ENCODE peak calls at places on chromosomes 1 and 21, in four cellular contexts. B is A549, V is K562, T is uterus. C is an unnamed sample.

GRCh38 chr21:45934570-45934969 is 47.0 kb upstream of the COL6A1 start:
- DNase-seq in B (no peak), V (no peak), T (no peak), C (no peak)

GRCh38 chr1:158329807-158330206 is 1.5 kb downstream of the CD1B start:
- DNase-seq in T (no peak), V (no peak), B (peak; percentile 4), C (no peak)

GRCh38 chr1:226512076-226512728 is 36.4 kb upstream of the STUM start:
- DNase-seq in T (no peak), B (no peak), V (no peak), C (no peak)

GRCh38 chr1:7346070-7346596 is 425.0 kb upstream of the VAMP3 start:
- DNase-seq in T (no peak), V (no peak), B (no peak), C (no peak)

GRCh38 chr1:48616710-48617109 is 144.7 kb upstream of the SPATA6 start:
- DNase-seq in B (no peak), T (no peak), V (no peak), C (no peak)

GRCh38 chr1:89068291-89068690 is 3.3 kb upstream of the GBP1 start:
- DNase-seq in T (no peak), B (no peak), V (no peak), C (no peak)

GRCh38 chr1:180175806-180176205 is 21.1 kb downstream of the QSOX1 start:
- DNase-seq in T (no peak), V (no peak), B (no peak), C (no peak)

GRCh38 chr1:1782399-1783221 is 4.3 kb upstream of the NADK start:
- DNase-seq in B (peak; percentile 26), V (peak; percentile 62), T (peak; percentile 48), C (peak; percentile 94)

GRCh38 chr1:50423670-50424000 is 392 bp upstream of the DMRTA2 start:
- DNase-seq in T (no peak), B (peak; percentile 58), V (no peak), C (peak; percentile 85)

GRCh38 chr1:2135425-2135824 is 59.1 kb downstream of the FAAP20 start:
- DNase-seq in T (peak; percentile 34), B (no peak), V (no peak), C (no peak)

GRCh38 chr1:189637041-189637440 is 840.6 kb downstream of the BRINP3 start:
- DNase-seq in B (no peak), T (no peak), V (no peak), C (no peak)

GRCh38 chr1:54165146-54165545 is 12.3 kb upstream of the CDCP2 start:
- DNase-seq in T (no peak), B (no peak), V (no peak), C (no peak)

GRCh38 chr1:194338241-194338948 is 1152.0 kb upstream of the B3GALT2 start:
- DNase-seq in B (no peak), T (no peak), V (no peak), C (no peak)

GRCh38 chr1:28104866-28105467 is 16.6 kb upstream of the EYA3 start:
- DNase-seq in B (no peak), T (no peak), V (peak; percentile 90), C (no peak)

GRCh38 chr1:33420870-33421775 is 9.8 kb downstream of the PHC2 start:
- DNase-seq in T (no peak), V (no peak), B (no peak), C (no peak)

GRCh38 chr1:5704785-5705514 is 287.3 kb downstream of the NPHP4 start:
- DNase-seq in V (no peak), T (no peak), B (no peak), C (no peak)

GRCh38 chr1:224939844-224940425 is 10.5 kb downstream of the DNAH14 start:
- DNase-seq in B (no peak), V (no peak), T (no peak), C (no peak)

GRCh38 chr1:211781260-211781659 is 49.3 kb downstream of the LPGAT1 start:
- DNase-seq in B (no peak), V (no peak), T (no peak), C (no peak)

GRCh38 chr1:80392529-80392928 is 1386.0 kb upstream of the ADGRL4 start:
- DNase-seq in T (no peak), V (no peak), B (no peak), C (no peak)
- H3K4me3 ChIP-seq in T (no peak overlapping the region), V (no peak overlapping the region), B (no peak overlapping the region), C (no peak overlapping the region)

GRCh38 chr1:59409525-59409924 is 112.6 kb downstream of the FGGY start:
- DNase-seq in T (no peak), B (no peak), V (no peak), C (no peak)

GRCh38 chr1:59411147-59411546 is 114.3 kb downstream of the FGGY start:
- DNase-seq in V (no peak), T (no peak), B (no peak), C (no peak)

GRCh38 chr1:59408608-59409007 is 111.7 kb downstream of the FGGY start:
- DNase-seq in B (no peak), V (no peak), T (no peak), C (no peak)

GRCh38 chr1:59409986-59410385 is 113.1 kb downstream of the FGGY start:
- DNase-seq in T (no peak), V (no peak), B (no peak), C (no peak)

DNA sequence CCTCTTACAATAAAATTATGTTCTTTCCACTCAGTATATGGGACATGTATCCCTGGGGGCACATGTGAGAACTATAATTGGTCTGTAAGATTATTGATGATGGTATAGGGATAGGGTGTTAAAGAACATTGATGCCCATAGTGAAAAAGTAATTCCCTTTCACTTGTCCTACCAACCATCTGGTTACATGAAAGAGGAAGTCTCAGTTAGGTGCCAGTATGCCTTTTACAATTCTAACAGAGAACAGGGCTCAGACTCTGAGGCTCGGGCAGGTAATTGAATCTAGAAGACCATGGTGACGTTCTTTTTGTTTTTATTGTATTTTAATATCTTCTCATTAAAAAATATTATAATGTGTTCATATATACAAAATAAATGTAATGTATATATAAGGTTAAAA is 113.6 kb downstream of the FGGY start:
- DNase-seq in B (no peak), T (no peak), V (no peak), C (no peak)
- H3K27ac ChIP-seq in B (no peak overlapping the region), T (no peak overlapping the region), V (no peak overlapping the region), C (no peak overlapping the region)

DNA sequence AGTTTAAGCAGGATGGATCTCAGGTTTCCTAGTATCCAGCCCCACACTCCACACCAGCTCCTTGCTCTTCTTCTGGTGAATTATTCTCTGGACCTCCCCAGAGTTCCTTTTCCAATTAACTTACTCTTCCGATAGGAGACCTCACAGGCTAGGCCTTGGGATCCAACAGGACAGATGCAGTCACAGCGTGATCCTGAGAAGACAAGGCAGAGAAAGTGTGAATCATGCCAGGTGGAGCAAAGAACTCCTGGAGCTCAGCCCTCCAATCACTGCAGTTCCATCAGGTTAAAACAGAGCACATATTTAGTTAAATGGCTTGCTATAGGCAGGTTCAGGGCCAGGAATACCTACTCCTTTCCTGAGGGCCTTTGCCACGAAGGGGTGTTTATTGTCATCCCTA is 34.1 kb downstream of the C8B start:
- DNase-seq in T (no peak), V (no peak), B (no peak), C (no peak)
- TF ChIP-seq POLR2A in T (no peak), V (no peak), B (no peak), C (no peak)

DNA sequence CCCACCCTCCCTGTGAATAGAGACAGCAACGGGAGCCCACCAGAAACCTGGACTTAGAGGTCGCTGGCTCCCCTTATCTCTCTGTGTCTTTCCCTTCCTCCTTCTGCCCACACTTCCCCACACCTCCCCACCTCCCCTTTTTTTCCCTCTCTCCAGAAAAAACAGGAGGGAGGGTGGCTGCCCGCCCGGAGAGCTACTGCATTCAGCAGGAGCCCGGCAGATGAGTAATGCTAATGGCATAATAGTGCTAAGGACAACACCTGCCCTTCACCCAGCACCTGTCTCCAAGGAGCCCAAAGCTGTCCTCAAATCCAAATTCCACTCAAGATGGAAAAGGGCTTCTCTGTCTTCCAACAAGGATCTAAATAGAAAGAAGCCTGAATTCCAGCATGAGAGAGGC is 11.4 kb upstream of the PRELP start:
- DNase-seq in T (peak; percentile 85), B (no peak), V (no peak), C (no peak)
- H3K4me3 ChIP-seq in T (no peak overlapping the region), B (no peak overlapping the region), V (no peak overlapping the region), C (no peak overlapping the region)

DNA sequence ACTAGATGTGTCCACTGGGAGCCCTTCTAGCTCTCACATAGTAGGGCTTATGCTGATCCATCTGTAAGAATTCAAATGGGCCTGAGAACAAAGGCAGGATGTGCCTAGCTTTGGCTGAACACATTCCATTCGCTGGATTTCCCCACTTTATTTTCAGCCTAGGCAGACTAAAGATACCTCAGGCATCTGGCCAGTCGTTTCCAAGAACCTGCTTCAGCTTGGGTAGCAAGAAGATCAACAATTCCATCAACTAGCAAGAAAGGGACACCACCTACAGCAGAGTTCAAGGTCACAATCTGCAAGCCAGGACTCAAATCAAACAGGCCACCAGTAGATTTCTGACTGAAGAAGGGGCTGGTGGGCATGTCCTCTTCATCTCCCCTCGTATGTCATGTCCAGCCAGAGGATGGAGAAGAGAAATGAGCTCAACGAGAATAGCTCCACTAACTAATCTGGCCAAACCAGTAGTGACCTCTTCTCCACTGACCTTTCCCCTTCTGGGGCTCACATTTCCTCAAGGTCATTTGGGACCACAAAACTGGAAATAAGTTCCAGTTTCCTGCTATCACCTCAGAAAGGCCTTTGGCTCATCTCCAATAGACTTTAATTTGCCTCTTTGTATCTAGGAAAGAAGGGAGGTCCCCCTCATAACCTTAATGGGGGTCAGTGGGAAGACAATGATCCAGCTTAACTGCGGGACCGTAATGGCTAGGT is 14.2 kb downstream of the TXNIP start:
- DNase-seq in B (no peak), T (peak; percentile 63), V (no peak), C (no peak)
- H3K27ac ChIP-seq in B (no peak overlapping the region), T (peak overlapping the region; percentile 96), V (peak overlapping the region; percentile 33), C (peak overlapping the region; percentile 94)

GRCh38 chr1:160342953-160343869 is at the start of the genes COPA and NCSTN:
- DNase-seq in B (peak; percentile 90), T (peak; percentile 91), V (peak; percentile 89), C (peak; percentile 98)
- TF ChIP-seq POLR2A in B (peak; percentile 76), T (peak; percentile 62), V (peak; percentile 95), C (peak; percentile 86)

GRCh38 chr1:203076031-203076511 is 9.7 kb downstream of the MYOG start:
- DNase-seq in B (no peak), V (no peak), T (no peak), C (no peak)
- H3K4me3 ChIP-seq in B (no peak overlapping the region), V (no peak overlapping the region), T (peak overlapping the region; percentile 1), C (peak overlapping the region; percentile 36)

GRCh38 chr1:119674835-119675289 is 26.8 kb upstream of the ZNF697 start:
- DNase-seq in B (no peak), T (peak; percentile 38), V (peak; percentile 67), C (no peak)
- H3K27ac ChIP-seq in B (no peak overlapping the region), T (peak overlapping the region; percentile 74), V (no peak overlapping the region), C (peak overlapping the region; percentile 62)

GRCh38 chr1:40531381-40532061 is at the start of gene ZNF684:
- DNase-seq in T (peak; percentile 86), V (peak; percentile 96), B (peak; percentile 90), C (peak; percentile 93)
- TF ChIP-seq POLR2A in T (peak; percentile 17), V (peak; percentile 89), B (peak; percentile 58), C (no peak)

GRCh38 chr21:16418211-16418610 is 688.4 kb downstream of the USP25 start:
- DNase-seq in V (no peak), T (no peak), B (no peak), C (no peak)
- H3K4me3 ChIP-seq in V (no peak overlapping the region), T (no peak overlapping the region), B (no peak overlapping the region), C (no peak overlapping the region)

C was measured in esophagus muscularis mucosa.